ENCODE peak calls at places on chromosomes 11 and 22, in four cellular contexts. B is heart right ventricle, Q is sigmoid colon, P is fibroblast of lung. H is an unnamed sample.
A peak's percentile ranks its signal among the peaks of the same experiment; 100 is the strongest.

GRCh38 chr11:70326365-70326803 is 55.9 kb downstream of the PPFIA1 start:
- DNase-seq in P (no peak), B (peak; percentile 23), Q (peak; percentile 75), H (no peak)

GRCh38 chr11:74695705-74696280 is 35.4 kb downstream of the CHRDL2 start:
- DNase-seq in P (no peak), Q (no peak), B (no peak), H (no peak)

GRCh38 chr11:64641596-64642417 is 50.8 kb downstream of the SLC22A12 start:
- DNase-seq in P (no peak), B (no peak), Q (no peak), H (no peak)

GRCh38 chr11:85643255-85643654 is 4.5 kb upstream of the TMEM126A start:
- DNase-seq in B (peak; percentile 66), Q (no peak), P (no peak), H (no peak)

GRCh38 chr11:102957953-102958352 is 2.4 kb upstream of the MMP13 start:
- DNase-seq in B (no peak), Q (no peak), P (peak; percentile 65), H (no peak)

GRCh38 chr22:19886605-19887250 is 32.1 kb upstream of the GNB1L start:
- DNase-seq in B (no peak), Q (no peak), P (peak; percentile 76), H (peak; percentile 67)

GRCh38 chr11:4480577-4481539 is 1.6 kb upstream of the OR52K1 start:
- DNase-seq in P (peak; percentile 23), B (no peak), Q (no peak), H (no peak)

GRCh38 chr11:64099436-64099835 is 63.7 kb downstream of the FLRT1 start:
- DNase-seq in Q (no peak), B (no peak), P (no peak), H (no peak)

GRCh38 chr11:117378966-117379865 is 51.6 kb downstream of the CEP164 start:
- DNase-seq in P (no peak), B (peak; percentile 14), Q (peak; percentile 44), H (no peak)

GRCh38 chr11:65382804-65383368 is 440 bp upstream of the SLC25A45 start:
- DNase-seq in B (no peak), Q (peak; percentile 83), P (no peak), H (peak; percentile 76)

GRCh38 chr22:30584441-30584840 is 7.3 kb downstream of the PES1 start:
- DNase-seq in P (no peak), B (no peak), Q (no peak), H (peak; percentile 59)

GRCh38 chr11:93198221-93198650 is 445 bp upstream of the SLC36A4 start:
- DNase-seq in B (no peak), P (peak; percentile 34), Q (no peak), H (no peak)

GRCh38 chr11:68839953-68840641 is 1.6 kb downstream of the CPT1A start:
- DNase-seq in P (peak; percentile 29), Q (no peak), B (no peak), H (no peak)

GRCh38 chr11:104870910-104871309 is 27.4 kb downstream of the CASP12 start:
- DNase-seq in Q (no peak), P (peak; percentile 83), B (no peak), H (no peak)

GRCh38 chr11:69343401-69344321 is 49.7 kb downstream of the MYEOV start:
- DNase-seq in P (no peak), B (no peak), Q (no peak), H (no peak)

GRCh38 chr11:291281-292210 is 2.6 kb downstream of the PGGHG start:
- DNase-seq in Q (peak; percentile 64), P (no peak), B (no peak), H (peak; percentile 66)

GRCh38 chr11:48900131-48900800 is 83.4 kb downstream of the TRIM51G start:
- DNase-seq in P (no peak), Q (peak; percentile 43), B (no peak), H (peak; percentile 64)

GRCh38 chr11:30258679-30259078 is 27.9 kb downstream of the FSHB start:
- DNase-seq in Q (no peak), B (no peak), P (peak; percentile 20), H (no peak)

GRCh38 chr11:75103380-75104026 is 6.8 kb upstream of the OR2AT4 start:
- DNase-seq in Q (no peak), P (peak; percentile 77), B (no peak), H (no peak)

GRCh38 chr11:125950696-125951645 is 5.1 kb downstream of the VSIG10L2 start:
- DNase-seq in Q (peak; percentile 96), B (peak; percentile 82), P (no peak), H (no peak)

GRCh38 chr11:81658722-81659121 is 1074.9 kb downstream of the FAM181B start:
- DNase-seq in B (no peak), Q (no peak), P (peak; percentile 5), H (peak; percentile 11)

GRCh38 chr11:23151819-23152218 is 291.5 kb upstream of the CCDC179 start:
- DNase-seq in Q (no peak), P (no peak), B (no peak), H (no peak)

GRCh38 chr22:45563362-45564040 is 60.8 kb downstream of the FBLN1 start:
- DNase-seq in Q (no peak), P (no peak), B (no peak), H (peak; percentile 46)

GRCh38 chr11:69813839-69814238 is 5.4 kb downstream of the FGF3 start:
- DNase-seq in B (no peak), Q (no peak), P (no peak), H (no peak)

GRCh38 chr11:119691020-119691666 is 37.9 kb downstream of the NECTIN1 start:
- DNase-seq in Q (no peak), P (no peak), B (no peak), H (no peak)

GRCh38 chr11:269146-269890 is 8.9 kb upstream of the NLRP6 start:
- DNase-seq in Q (no peak), P (no peak), B (no peak), H (peak; percentile 39)

GRCh38 chr11:93524868-93525267 is 18.3 kb downstream of the SMCO4 start:
- DNase-seq in P (no peak), B (no peak), Q (no peak), H (no peak)

GRCh38 chr11:69044111-69045013 is 4.4 kb upstream of the TPCN2 start:
- DNase-seq in B (peak; percentile 74), Q (peak; percentile 92), P (peak; percentile 67), H (peak; percentile 86)

GRCh38 chr22:17777005-17777716 is 2.9 kb upstream of the BID start:
- DNase-seq in B (peak; percentile 42), P (no peak), Q (peak; percentile 61), H (peak; percentile 74)

DNA sequence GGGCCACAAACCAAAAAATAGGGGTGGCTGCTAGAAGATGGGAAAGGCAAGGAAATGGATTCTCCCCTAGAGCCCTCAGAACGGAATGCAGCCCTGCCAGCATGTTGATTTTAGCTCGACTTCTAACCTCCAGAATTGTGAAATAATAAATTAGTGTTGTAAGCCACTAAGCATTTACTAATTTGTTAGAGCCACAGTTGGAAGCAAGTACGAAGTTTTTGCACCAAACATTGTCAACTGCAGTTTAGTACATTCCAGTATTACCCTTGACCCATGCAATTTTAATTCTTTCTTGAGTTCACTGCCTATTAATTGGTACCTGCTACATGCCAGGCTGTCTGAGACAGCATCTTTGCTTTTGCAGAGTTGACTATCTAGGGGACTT is 32.2 kb downstream of the PARVA start:
- DNase-seq in Q (no peak), B (no peak), P (no peak), H (no peak)
- H3K27ac ChIP-seq in Q (peak overlapping the region; percentile 99), B (no peak overlapping the region), P (peak overlapping the region; percentile 31), H (no peak overlapping the region)

GRCh38 chr11:12286606-12287005 is 90.8 kb upstream of the PARVA start:
- DNase-seq in B (no peak), P (no peak), Q (no peak), H (peak; percentile 60)
- H3K27ac ChIP-seq in B (peak overlapping the region; percentile 39), P (peak overlapping the region; percentile 92), Q (peak overlapping the region; percentile 92), H (no peak overlapping the region)

GRCh38 chr11:57210731-57211335 is 26.2 kb downstream of the APLNR start:
- DNase-seq in P (no peak), Q (no peak), B (no peak), H (peak; percentile 78)
- H3K27ac ChIP-seq in P (no peak overlapping the region), Q (no peak overlapping the region), B (no peak overlapping the region), H (no peak overlapping the region)

DNA sequence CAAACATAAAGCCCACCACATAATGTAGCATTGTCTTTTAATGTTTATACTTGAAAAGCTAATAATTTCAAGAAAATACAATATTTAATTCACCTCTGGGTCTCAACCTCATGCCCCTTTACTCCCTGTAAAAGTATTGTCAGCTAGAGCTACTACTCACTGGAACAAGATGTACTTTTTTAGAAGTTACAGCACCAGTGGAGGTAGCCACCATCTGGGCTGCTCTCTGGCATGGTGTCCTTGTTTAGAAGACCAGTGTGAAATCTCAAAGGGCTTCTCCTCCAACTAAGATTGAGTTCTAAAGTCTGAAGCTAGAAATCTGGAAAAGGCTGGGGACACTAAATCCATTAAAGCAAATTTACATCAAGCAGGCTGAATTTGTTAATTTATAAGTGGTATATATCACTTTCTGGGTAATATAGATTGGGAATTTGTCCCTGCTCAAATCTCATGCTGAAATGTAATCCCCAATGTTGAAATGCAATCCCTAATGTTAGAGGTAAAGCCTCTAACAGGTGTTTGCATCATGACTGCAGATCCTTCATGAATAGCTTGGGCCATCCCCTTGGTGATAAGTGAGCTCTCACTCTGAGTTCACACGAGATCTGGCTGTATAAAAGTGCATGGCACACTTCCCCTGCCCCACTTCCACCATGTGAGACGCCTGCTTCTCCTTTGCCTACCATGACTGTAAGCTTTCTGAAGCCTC is 47.6 kb downstream of the PITPNB start:
- DNase-seq in B (no peak), Q (no peak), P (no peak), H (no peak)
- H3K27ac ChIP-seq in B (no peak overlapping the region), Q (peak overlapping the region; percentile 83), P (no peak overlapping the region), H (no peak overlapping the region)

GRCh38 chr11:7522106-7522505 is 8.3 kb downstream of the PPFIBP2 start:
- DNase-seq in P (no peak), B (no peak), Q (no peak), H (no peak)

GRCh38 chr11:7522546-7522945 is 8.7 kb downstream of the PPFIBP2 start:
- DNase-seq in P (no peak), Q (no peak), B (no peak), H (no peak)

GRCh38 chr11:7518811-7519562 is 5.2 kb downstream of the PPFIBP2 start:
- DNase-seq in B (no peak), P (no peak), Q (no peak), H (no peak)

GRCh38 chr11:7520011-7520942 is 6.5 kb downstream of the PPFIBP2 start:
- DNase-seq in P (no peak), Q (no peak), B (no peak), H (no peak)

DNA sequence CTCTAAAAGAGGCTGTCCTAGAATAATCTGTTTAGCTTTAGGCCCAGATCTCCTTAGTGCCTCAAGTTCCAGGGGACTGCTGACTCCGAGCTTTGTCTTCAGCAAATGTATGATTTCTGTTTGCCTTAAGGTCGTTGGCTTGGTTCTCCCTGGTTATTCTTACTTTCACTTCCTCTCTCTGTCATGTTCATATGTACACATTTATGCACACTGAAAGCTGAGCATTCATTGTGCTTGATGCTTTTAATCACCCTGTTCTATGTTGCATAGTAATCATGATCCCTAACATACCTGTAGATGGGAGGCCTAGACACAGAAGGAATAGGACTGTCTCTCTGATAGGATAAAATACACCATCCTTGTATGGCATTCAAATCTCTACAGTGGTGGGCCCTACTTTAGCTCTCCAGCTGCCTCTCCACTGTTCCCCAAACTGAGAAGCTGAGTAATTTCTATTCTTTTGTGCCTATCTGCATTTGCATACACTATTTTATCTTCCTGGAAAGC is 7.2 kb downstream of the PPFIBP2 start:
- DNase-seq in Q (no peak), B (no peak), P (no peak), H (no peak)
- H3K27ac ChIP-seq in Q (no peak overlapping the region), B (no peak overlapping the region), P (no peak overlapping the region), H (no peak overlapping the region)

H was measured in kidney.